ENCODE peak calls at places on chromosomes 6 and 20, in eight cellular contexts. One of them, this sample, is unnamed.

GRCh38 chr6:133248241-133249001 is 7.3 kb downstream of the EYA4 start:
- DNase-seq in heart left ventricle: no peak
- DNase-seq in HCT116: no peak
- DNase-seq in tibial nerve: no peak
- DNase-seq in H54: no peak
- DNase-seq in esophagus squamous epithelium: no peak
- DNase-seq in Peyer's patch: no peak
- DNase-seq in transverse colon: no peak
- DNase-seq in this sample: no peak

GRCh38 chr20:32965581-32966373 is 38.5 kb downstream of the SUN5 start:
- DNase-seq in H54: no peak
- DNase-seq in heart left ventricle: no peak
- DNase-seq in Peyer's patch: peak
- DNase-seq in HCT116: no peak
- DNase-seq in tibial nerve: no peak
- DNase-seq in esophagus squamous epithelium: no peak
- DNase-seq in transverse colon: no peak
- DNase-seq in this sample: no peak

GRCh38 chr6:131979515-131980337 is 28.6 kb upstream of the CCN2 start:
- DNase-seq in H54: no peak
- DNase-seq in heart left ventricle: no peak
- DNase-seq in tibial nerve: no peak
- DNase-seq in transverse colon: no peak
- DNase-seq in esophagus squamous epithelium: no peak
- DNase-seq in HCT116: no peak
- DNase-seq in Peyer's patch: no peak
- DNase-seq in this sample: no peak

GRCh38 chr6:10418862-10419748 is 4.2 kb upstream of the TFAP2A start:
- DNase-seq in heart left ventricle: no peak
- DNase-seq in HCT116: no peak
- DNase-seq in Peyer's patch: no peak
- DNase-seq in H54: no peak
- DNase-seq in tibial nerve: no peak
- DNase-seq in esophagus squamous epithelium: no peak
- DNase-seq in transverse colon: no peak
- DNase-seq in this sample: no peak

GRCh38 chr6:27406085-27406484 is 17.5 kb downstream of the ZNF391 start:
- DNase-seq in H54: no peak
- DNase-seq in esophagus squamous epithelium: no peak
- DNase-seq in transverse colon: no peak
- DNase-seq in HCT116: no peak
- DNase-seq in Peyer's patch: no peak
- DNase-seq in heart left ventricle: no peak
- DNase-seq in tibial nerve: no peak
- DNase-seq in this sample: no peak

GRCh38 chr6:22133352-22133751 is 163.5 kb downstream of the PRL start:
- DNase-seq in tibial nerve: no peak
- DNase-seq in HCT116: no peak
- DNase-seq in Peyer's patch: no peak
- DNase-seq in esophagus squamous epithelium: no peak
- DNase-seq in heart left ventricle: no peak
- DNase-seq in H54: no peak
- DNase-seq in transverse colon: no peak
- DNase-seq in this sample: no peak

GRCh38 chr6:97081010-97081573 is 156.6 kb downstream of the KLHL32 start:
- DNase-seq in esophagus squamous epithelium: no peak
- DNase-seq in HCT116: no peak
- DNase-seq in heart left ventricle: no peak
- DNase-seq in tibial nerve: no peak
- DNase-seq in transverse colon: no peak
- DNase-seq in H54: no peak
- DNase-seq in Peyer's patch: no peak
- DNase-seq in this sample: no peak

GRCh38 chr20:37534401-37535157 is 6.9 kb upstream of the BLCAP start:
- DNase-seq in esophagus squamous epithelium: no peak
- DNase-seq in tibial nerve: no peak
- DNase-seq in Peyer's patch: peak
- DNase-seq in heart left ventricle: peak
- DNase-seq in H54: no peak
- DNase-seq in HCT116: peak
- DNase-seq in transverse colon: peak
- DNase-seq in this sample: peak

GRCh38 chr20:63628246-63628975 is 1.5 kb upstream of the GMEB2 start:
- DNase-seq in Peyer's patch: peak
- DNase-seq in heart left ventricle: peak
- DNase-seq in H54: no peak
- DNase-seq in esophagus squamous epithelium: no peak
- DNase-seq in HCT116: peak
- DNase-seq in transverse colon: peak
- DNase-seq in tibial nerve: no peak
- DNase-seq in this sample: peak

GRCh38 chr6:50586074-50586473 is 127.3 kb upstream of the TFAP2D start:
- DNase-seq in H54: no peak
- DNase-seq in tibial nerve: no peak
- DNase-seq in HCT116: no peak
- DNase-seq in transverse colon: no peak
- DNase-seq in esophagus squamous epithelium: no peak
- DNase-seq in Peyer's patch: no peak
- DNase-seq in heart left ventricle: no peak
- DNase-seq in this sample: no peak

GRCh38 chr6:81720427-81720826 is 32.1 kb downstream of the TENT5A start:
- DNase-seq in Peyer's patch: no peak
- DNase-seq in heart left ventricle: no peak
- DNase-seq in tibial nerve: no peak
- DNase-seq in esophagus squamous epithelium: no peak
- DNase-seq in transverse colon: no peak
- DNase-seq in HCT116: no peak
- DNase-seq in H54: no peak
- DNase-seq in this sample: no peak

GRCh38 chr6:121522265-121522664 is 86.8 kb downstream of the GJA1 start:
- DNase-seq in Peyer's patch: no peak
- DNase-seq in tibial nerve: no peak
- DNase-seq in H54: peak
- DNase-seq in heart left ventricle: no peak
- DNase-seq in esophagus squamous epithelium: no peak
- DNase-seq in HCT116: no peak
- DNase-seq in transverse colon: no peak
- DNase-seq in this sample: peak

GRCh38 chr20:44706371-44707258 is 8.6 kb upstream of the CCN5 start:
- DNase-seq in esophagus squamous epithelium: no peak
- DNase-seq in HCT116: no peak
- DNase-seq in transverse colon: no peak
- DNase-seq in Peyer's patch: no peak
- DNase-seq in heart left ventricle: no peak
- DNase-seq in tibial nerve: peak
- DNase-seq in H54: no peak
- DNase-seq in this sample: no peak

GRCh38 chr20:56433221-56433879 is 21.3 kb downstream of the CASS4 start:
- DNase-seq in HCT116: no peak
- DNase-seq in heart left ventricle: no peak
- DNase-seq in H54: no peak
- DNase-seq in esophagus squamous epithelium: no peak
- DNase-seq in transverse colon: no peak
- DNase-seq in tibial nerve: no peak
- DNase-seq in Peyer's patch: no peak
- DNase-seq in this sample: no peak
- TF ChIP-seq POLR2A in HCT116: no peak
- TF ChIP-seq POLR2A in heart left ventricle: no peak
- TF ChIP-seq POLR2A in H54: no peak
- TF ChIP-seq POLR2A in esophagus squamous epithelium: no peak
- TF ChIP-seq POLR2A in transverse colon: no peak
- TF ChIP-seq POLR2A in tibial nerve: no peak
- TF ChIP-seq POLR2A in Peyer's patch: no peak
- TF ChIP-seq POLR2A in this sample: no peak

DNA sequence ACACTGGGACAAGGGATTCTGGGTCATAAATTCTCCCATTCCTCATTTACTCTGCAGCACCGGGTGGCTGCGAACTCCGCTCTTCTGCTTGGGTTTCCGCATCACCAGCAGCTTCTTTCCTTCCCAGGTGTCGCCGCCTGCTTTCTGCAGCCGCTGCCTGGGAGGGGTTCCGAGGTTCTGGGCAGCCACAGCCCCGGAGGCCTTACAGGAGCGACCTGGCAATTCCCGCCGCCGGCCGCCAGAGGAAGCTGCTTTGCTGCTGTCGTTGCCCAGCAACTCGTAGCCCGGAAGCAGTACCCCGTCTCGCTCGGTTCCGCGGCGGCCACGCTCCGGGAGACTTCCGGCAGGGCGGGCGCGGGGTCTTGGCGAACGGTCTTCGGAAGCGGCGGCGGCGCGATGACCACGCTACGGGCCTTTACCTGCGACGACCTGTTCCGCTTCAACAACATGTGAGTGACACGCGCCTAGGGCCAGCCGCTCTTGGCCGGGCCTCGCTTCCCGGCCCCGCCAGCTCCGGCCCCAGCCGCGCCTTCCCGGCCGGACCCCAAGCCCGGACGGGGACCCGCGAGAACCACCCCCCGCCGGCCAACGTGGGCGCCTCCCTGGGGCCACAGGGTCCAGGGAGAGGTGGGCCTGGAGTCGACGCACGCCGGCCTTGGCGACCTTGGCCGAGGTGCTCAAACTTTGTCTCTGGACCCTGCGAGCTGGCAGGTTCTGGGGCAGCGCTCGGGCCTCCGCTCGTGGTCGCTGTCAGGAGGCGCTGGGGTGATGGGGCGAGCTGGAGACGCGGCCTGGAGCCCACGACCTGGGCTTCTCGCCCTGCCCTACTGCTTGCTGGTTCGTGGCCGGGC is at the start of gene NAA20:
- DNase-seq in H54: peak
- DNase-seq in transverse colon: peak
- DNase-seq in esophagus squamous epithelium: peak
- DNase-seq in Peyer's patch: peak
- DNase-seq in heart left ventricle: peak
- DNase-seq in tibial nerve: peak
- DNase-seq in HCT116: peak
- DNase-seq in this sample: peak
- TF ChIP-seq POLR2A in H54: peak
- TF ChIP-seq POLR2A in transverse colon: peak
- TF ChIP-seq POLR2A in esophagus squamous epithelium: peak
- TF ChIP-seq POLR2A in Peyer's patch: peak
- TF ChIP-seq POLR2A in heart left ventricle: no peak
- TF ChIP-seq POLR2A in tibial nerve: no peak
- TF ChIP-seq POLR2A in HCT116: peak
- TF ChIP-seq POLR2A in this sample: peak

GRCh38 chr20:33994624-33994913 is 858 bp downstream of the RALY start:
- DNase-seq in transverse colon: no peak
- DNase-seq in H54: no peak
- DNase-seq in heart left ventricle: no peak
- DNase-seq in Peyer's patch: no peak
- DNase-seq in HCT116: no peak
- DNase-seq in tibial nerve: no peak
- DNase-seq in esophagus squamous epithelium: no peak
- DNase-seq in this sample: no peak

GRCh38 chr20:33993800-33994623 is at the start of gene RALY:
- DNase-seq in heart left ventricle: peak
- DNase-seq in tibial nerve: peak
- DNase-seq in HCT116: peak
- DNase-seq in H54: peak
- DNase-seq in transverse colon: peak
- DNase-seq in Peyer's patch: peak
- DNase-seq in esophagus squamous epithelium: peak
- DNase-seq in this sample: peak

GRCh38 chr20:33991498-33991897 is 2.2 kb upstream of the RALY start:
- DNase-seq in transverse colon: no peak
- DNase-seq in esophagus squamous epithelium: no peak
- DNase-seq in H54: no peak
- DNase-seq in heart left ventricle: no peak
- DNase-seq in Peyer's patch: no peak
- DNase-seq in HCT116: no peak
- DNase-seq in tibial nerve: no peak
- DNase-seq in this sample: no peak

GRCh38 chr20:33992145-33992922 is 1.4 kb upstream of the RALY start:
- DNase-seq in H54: no peak
- DNase-seq in Peyer's patch: no peak
- DNase-seq in transverse colon: no peak
- DNase-seq in esophagus squamous epithelium: no peak
- DNase-seq in tibial nerve: no peak
- DNase-seq in heart left ventricle: no peak
- DNase-seq in HCT116: no peak
- DNase-seq in this sample: no peak

GRCh38 chr20:33992923-33993799 is 550 bp upstream of the RALY start:
- DNase-seq in esophagus squamous epithelium: peak
- DNase-seq in tibial nerve: peak
- DNase-seq in transverse colon: peak
- DNase-seq in heart left ventricle: peak
- DNase-seq in H54: peak
- DNase-seq in Peyer's patch: peak
- DNase-seq in HCT116: peak
- DNase-seq in this sample: peak
- TF ChIP-seq POLR2A in esophagus squamous epithelium: peak
- TF ChIP-seq POLR2A in tibial nerve: no peak
- TF ChIP-seq POLR2A in transverse colon: peak
- TF ChIP-seq POLR2A in heart left ventricle: peak
- TF ChIP-seq POLR2A in H54: peak
- TF ChIP-seq POLR2A in Peyer's patch: peak
- TF ChIP-seq POLR2A in HCT116: peak
- TF ChIP-seq POLR2A in this sample: peak

GRCh38 chr6:12112540-12113189 is 100.6 kb downstream of the HIVEP1 start:
- DNase-seq in H54: peak
- DNase-seq in heart left ventricle: peak
- DNase-seq in Peyer's patch: no peak
- DNase-seq in esophagus squamous epithelium: no peak
- DNase-seq in HCT116: no peak
- DNase-seq in tibial nerve: no peak
- DNase-seq in transverse colon: no peak
- DNase-seq in this sample: no peak

GRCh38 chr6:12113190-12113578 is 101.1 kb downstream of the HIVEP1 start:
- DNase-seq in transverse colon: no peak
- DNase-seq in esophagus squamous epithelium: no peak
- DNase-seq in tibial nerve: no peak
- DNase-seq in H54: peak
- DNase-seq in heart left ventricle: no peak
- DNase-seq in Peyer's patch: no peak
- DNase-seq in HCT116: no peak
- DNase-seq in this sample: no peak

GRCh38 chr6:12115492-12115891 is 103.4 kb downstream of the HIVEP1 start:
- DNase-seq in HCT116: no peak
- DNase-seq in H54: no peak
- DNase-seq in Peyer's patch: no peak
- DNase-seq in heart left ventricle: no peak
- DNase-seq in transverse colon: no peak
- DNase-seq in esophagus squamous epithelium: no peak
- DNase-seq in tibial nerve: no peak
- DNase-seq in this sample: no peak

GRCh38 chr6:12115001-12115400 is 102.9 kb downstream of the HIVEP1 start:
- DNase-seq in heart left ventricle: no peak
- DNase-seq in tibial nerve: no peak
- DNase-seq in Peyer's patch: no peak
- DNase-seq in esophagus squamous epithelium: no peak
- DNase-seq in transverse colon: no peak
- DNase-seq in H54: no peak
- DNase-seq in HCT116: no peak
- DNase-seq in this sample: no peak

DNA sequence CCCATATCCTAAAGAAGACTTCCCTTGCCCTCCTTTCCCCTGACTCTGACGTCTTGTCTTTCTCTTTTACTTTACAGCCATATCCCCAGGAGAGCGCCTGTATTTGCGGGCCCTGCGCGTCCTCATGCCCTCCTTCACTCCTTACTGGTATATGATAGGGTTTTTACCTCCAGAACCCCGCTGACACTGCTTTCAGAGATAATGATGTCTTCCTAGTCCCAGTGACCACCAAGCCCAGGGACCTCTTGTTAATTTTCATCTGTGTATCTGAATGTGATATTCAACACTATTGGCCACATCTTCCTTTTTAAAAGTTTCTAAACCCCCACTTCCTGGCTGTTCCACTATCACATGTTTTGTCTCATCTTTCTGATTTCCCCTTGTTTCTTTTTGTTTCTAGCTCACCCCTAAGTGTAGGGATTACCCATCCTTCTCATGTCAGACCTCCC is 102.0 kb downstream of the HIVEP1 start:
- DNase-seq in esophagus squamous epithelium: no peak
- DNase-seq in heart left ventricle: no peak
- DNase-seq in transverse colon: no peak
- DNase-seq in HCT116: no peak
- DNase-seq in H54: no peak
- DNase-seq in tibial nerve: no peak
- DNase-seq in Peyer's patch: no peak
- DNase-seq in this sample: no peak
- TF ChIP-seq POLR2A in esophagus squamous epithelium: no peak
- TF ChIP-seq POLR2A in heart left ventricle: no peak
- TF ChIP-seq POLR2A in transverse colon: no peak
- TF ChIP-seq POLR2A in HCT116: no peak
- TF ChIP-seq POLR2A in H54: no peak
- TF ChIP-seq POLR2A in tibial nerve: no peak
- TF ChIP-seq POLR2A in Peyer's patch: no peak
- TF ChIP-seq POLR2A in this sample: no peak